ENCODE peak calls at places on chromosome 7, in ten cellular contexts. B is HCT116, Y is Peyer's patch, Z is epithelial cell of esophagus, H is left ventricle myocardium inferior, O is IMR-90, L is AG04449, J is fibroblast of the aortic adventitia, E is GM12865, R is sigmoid colon. C is an unnamed sample.

GRCh38 chr7:99562832-99563231 is 4.4 kb downstream of the ZNF655 start:
- DNase-seq in E (no peak), L (peak), H (no peak), J (peak), O (peak), B (peak), R (no peak), Z (peak), Y (no peak), C (peak)

GRCh38 chr7:54072710-54073109 is 469.5 kb upstream of the VSTM2A start:
- DNase-seq in L (no peak), B (no peak), H (no peak), Y (no peak), J (no peak), R (no peak), E (no peak), Z (no peak), O (no peak), C (no peak)

GRCh38 chr7:130880668-130881067 is 146.7 kb upstream of the KLF14 start:
- DNase-seq in H (no peak), Y (no peak), E (no peak), O (peak), J (no peak), B (no peak), R (no peak), Z (no peak), L (no peak), C (no peak)

GRCh38 chr7:80230327-80230726 is 95.7 kb downstream of the GNAI1 start:
- DNase-seq in Y (no peak), H (no peak), O (peak), B (no peak), Z (no peak), R (no peak), E (no peak), J (no peak), L (no peak), C (no peak)

GRCh38 chr7:120991570-120991969 is 3.1 kb downstream of the CPED1 start:
- DNase-seq in Y (no peak), H (no peak), E (no peak), R (no peak), J (peak), L (no peak), Z (no peak), B (no peak), O (peak), C (no peak)

GRCh38 chr7:24964177-24964576 is 15.8 kb downstream of the OSBPL3 start:
- DNase-seq in L (no peak), B (no peak), Z (peak), R (no peak), Y (no peak), J (no peak), E (no peak), O (peak), H (no peak), C (no peak)

GRCh38 chr7:25382175-25382574 is 153.9 kb upstream of the NPVF start:
- DNase-seq in Z (no peak), E (no peak), Y (no peak), O (no peak), B (no peak), L (no peak), H (no peak), J (no peak), R (no peak), C (no peak)

GRCh38 chr7:157851501-157852067 is 514.8 kb downstream of the DNAJB6 start:
- DNase-seq in L (no peak), Y (peak), H (peak), J (no peak), O (no peak), B (peak), R (peak), Z (no peak), E (no peak), C (no peak)

GRCh38 chr7:32881074-32881982 is 10.2 kb downstream of the KBTBD2 start:
- DNase-seq in B (no peak), J (peak), L (no peak), E (no peak), H (no peak), Z (no peak), O (peak), Y (no peak), R (no peak), C (no peak)

GRCh38 chr7:134502463-134502862 is 24.9 kb upstream of the AKR1B10 start:
- DNase-seq in O (peak), H (no peak), B (no peak), L (no peak), Y (no peak), R (peak), Z (peak), E (no peak), J (peak), C (no peak)

GRCh38 chr7:45408407-45408737 is 165.8 kb upstream of the ADCY1 start:
- DNase-seq in Z (no peak), R (no peak), O (no peak), Y (no peak), B (no peak), J (no peak), L (no peak), H (no peak), E (no peak), C (no peak)

GRCh38 chr7:74026406-74027123 is 1.4 kb upstream of the ELN start:
- DNase-seq in Y (peak), Z (peak), J (peak), O (peak), H (peak), E (peak), R (peak), L (no peak), B (peak), C (no peak)

GRCh38 chr7:70303780-70304179 is 705.5 kb downstream of the AUTS2 start:
- DNase-seq in O (no peak), E (peak), J (no peak), R (no peak), Z (peak), L (no peak), Y (no peak), B (no peak), H (no peak), C (no peak)

GRCh38 chr7:66837007-66837406 is 84.0 kb upstream of the TMEM248 start:
- DNase-seq in L (no peak), B (peak), J (no peak), Y (no peak), O (peak), H (no peak), E (peak), Z (peak), R (peak), C (peak)

GRCh38 chr7:65978891-65979582 is 3.0 kb downstream of the GUSB start:
- DNase-seq in Y (no peak), J (no peak), H (no peak), B (no peak), E (no peak), R (no peak), Z (no peak), O (no peak), L (no peak), C (no peak)

GRCh38 chr7:122268101-122268500 is 36.4 kb downstream of the FEZF1 start:
- DNase-seq in H (no peak), O (no peak), J (no peak), E (no peak), B (no peak), Z (no peak), L (no peak), R (no peak), Y (no peak), C (no peak)

GRCh38 chr7:91082038-91082437 is 182.2 kb upstream of the FZD1 start:
- DNase-seq in L (peak), R (no peak), J (peak), B (no peak), H (no peak), Y (no peak), O (peak), Z (no peak), E (no peak), C (no peak)

GRCh38 chr7:21338728-21339164 is 89.1 kb upstream of the SP4 start:
- DNase-seq in O (no peak), B (no peak), E (peak), L (no peak), H (no peak), Y (no peak), Z (peak), J (no peak), R (no peak), C (no peak)

GRCh38 chr7:132472463-132473120 is 103.7 kb downstream of the PLXNA4 start:
- DNase-seq in Y (no peak), Z (peak), L (peak), E (no peak), B (no peak), O (no peak), R (peak), J (peak), H (peak), C (no peak)

GRCh38 chr7:99499356-99499712 is 747 bp downstream of the ZNF394 start:
- DNase-seq in R (no peak), E (peak), B (no peak), H (no peak), L (no peak), Y (no peak), Z (peak), J (peak), O (no peak), C (no peak)

GRCh38 chr7:84274029-84274638 is 79.5 kb upstream of the SEMA3A start:
- DNase-seq in Z (no peak), E (peak), R (no peak), B (no peak), Y (no peak), H (no peak), J (no peak), L (no peak), O (peak), C (no peak)

GRCh38 chr7:94367940-94368339 is 26.8 kb upstream of the COL1A2 start:
- DNase-seq in Y (no peak), E (no peak), B (no peak), O (peak), L (peak), H (no peak), R (no peak), Z (no peak), J (peak), C (no peak)

GRCh38 chr7:131188367-131189339 is 139.0 kb upstream of the MKLN1 start:
- DNase-seq in Y (no peak), E (peak), J (peak), H (no peak), B (peak), L (peak), Z (peak), O (peak), R (peak), C (peak)

GRCh38 chr7:22361795-22362194 is 4.8 kb upstream of the RAPGEF5 start:
- DNase-seq in R (no peak), L (no peak), Y (no peak), E (no peak), B (no peak), J (no peak), H (no peak), O (peak), Z (peak), C (no peak)

GRCh38 chr7:44486693-44487092 is 3.8 kb downstream of the NUDCD3 start:
- DNase-seq in Z (peak), E (no peak), R (no peak), O (peak), B (no peak), L (no peak), Y (no peak), H (no peak), J (peak), C (no peak)

GRCh38 chr7:29607889-29608288 is 44.3 kb downstream of the PRR15 start:
- DNase-seq in Y (no peak), R (no peak), H (no peak), O (no peak), E (no peak), L (peak), B (no peak), J (peak), Z (peak), C (no peak)

GRCh38 chr7:69166979-69167516 is 431.2 kb upstream of the AUTS2 start:
- DNase-seq in Z (no peak), Y (no peak), H (no peak), B (no peak), E (no peak), J (no peak), L (no peak), R (no peak), O (no peak), C (no peak)

GRCh38 chr7:18288322-18289037 is 207.1 kb upstream of the HDAC9 start:
- DNase-seq in L (no peak), J (no peak), Z (no peak), H (no peak), O (no peak), R (no peak), Y (no peak), E (no peak), B (no peak), C (no peak)
- H3K4me3 ChIP-seq in L (no peak), J (no peak), Z (no peak), H (no peak), O (no peak), R (no peak), Y (no peak), E (no peak), B (no peak), C (no peak)

DNA sequence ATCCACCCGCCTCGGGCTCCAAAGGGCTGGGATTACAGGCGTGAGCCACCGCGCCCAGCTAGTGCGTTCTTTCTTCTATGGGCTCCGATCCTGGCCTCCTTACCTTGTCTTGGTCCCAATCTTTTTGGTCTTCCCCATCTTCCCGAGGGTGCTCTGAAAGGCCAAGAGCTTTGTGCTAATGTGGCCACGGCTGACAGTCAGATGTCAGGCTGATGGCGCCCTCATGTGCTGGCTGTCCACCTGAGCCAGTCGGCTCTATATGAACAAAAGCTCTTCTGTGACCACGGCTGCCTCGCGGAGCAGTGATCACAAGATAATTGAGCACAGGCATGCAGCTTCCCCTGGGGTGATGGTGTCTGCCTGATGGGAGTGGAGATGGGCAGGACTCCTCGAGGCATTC is 11.0 kb upstream of the AHCYL2 start:
- DNase-seq in L (no peak), Y (peak), O (no peak), E (peak), H (no peak), J (no peak), Z (peak), R (peak), B (no peak), C (no peak)
- TF ChIP-seq CTCF in L (no peak), Y (no peak), O (no peak), E (peak), H (no peak), J (no peak), Z (peak), R (no peak), B (no peak), C (no peak)

DNA sequence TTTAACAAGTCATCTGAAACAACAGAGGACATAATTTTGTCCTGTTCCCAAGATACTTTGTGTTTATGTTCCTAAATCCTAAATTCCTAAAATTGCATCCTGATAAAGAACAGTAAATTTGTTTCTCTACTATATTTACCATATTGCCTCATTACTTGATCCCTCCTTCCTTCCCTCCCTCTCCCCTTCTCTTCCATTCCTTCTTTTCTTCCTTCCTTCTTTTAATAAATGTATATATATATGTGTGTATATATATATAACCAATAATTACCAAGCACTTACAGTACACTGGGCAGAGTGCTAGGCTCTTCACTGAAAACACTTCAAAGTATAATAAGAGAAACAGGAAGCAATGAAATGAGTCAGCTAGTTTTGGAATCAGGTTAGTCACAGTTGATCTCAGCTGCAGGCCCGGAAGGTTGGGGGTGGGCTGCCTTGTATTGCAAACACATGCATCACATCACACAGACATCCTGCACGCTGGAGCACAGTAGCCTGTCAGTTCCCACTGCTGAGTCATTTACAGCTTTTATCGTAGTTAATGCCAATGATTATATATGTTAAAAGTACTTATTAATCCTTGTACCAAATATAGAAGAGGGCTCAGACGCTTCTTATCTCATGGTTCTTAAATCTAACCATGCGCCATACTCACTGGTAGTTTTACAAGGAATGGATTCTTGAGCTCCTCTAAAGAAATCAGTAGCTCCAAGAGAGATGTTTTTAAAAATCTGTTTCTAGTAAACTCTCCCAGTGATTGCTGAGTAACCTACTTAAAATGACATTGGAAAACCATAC is 551.7 kb downstream of the GRM8 start:
- DNase-seq in B (peak), L (peak), H (no peak), O (peak), R (no peak), Y (peak), Z (peak), E (peak), J (peak), C (peak)
- H3K4me3 ChIP-seq in B (peak), L (no peak), H (no peak), O (no peak), R (no peak), Y (no peak), Z (no peak), E (peak), J (peak), C (no peak)

GRCh38 chr7:2030475-2031456 is 202.0 kb downstream of the MAD1L1 start:
- DNase-seq in O (no peak), L (no peak), E (no peak), J (no peak), Y (no peak), H (peak), Z (no peak), R (peak), B (no peak), C (no peak)
- TF ChIP-seq CTCF in O (no peak), L (no peak), E (no peak), J (no peak), Y (no peak), H (no peak), Z (no peak), R (no peak), B (no peak), C (no peak)

GRCh38 chr7:152313879-152314604 is 121.8 kb downstream of the KMT2C start:
- DNase-seq in J (peak), L (peak), H (no peak), B (peak), R (no peak), E (peak), O (peak), Y (no peak), Z (peak), C (peak)
- H3K4me3 ChIP-seq in J (no peak), L (no peak), H (peak), B (no peak), R (no peak), E (no peak), O (no peak), Y (no peak), Z (no peak), C (no peak)

C was measured in HFF-Myc.